ENCODE peak calls at places on chromosomes 11 and 22, in six cellular contexts. T, E, N, M, C and R are unnamed samples.

GRCh38 chr11:363948-364761 is 5.1 kb upstream of the B4GALNT4 start:
- DNase-seq in T (peak), E (peak), N (peak), M (peak), C (peak), R (peak)

GRCh38 chr22:35596821-35597220 is 20.3 kb downstream of the MB start:
- DNase-seq in T (no peak), E (no peak), N (no peak), M (no peak), C (no peak), R (no peak)

GRCh38 chr11:67114275-67114896 is 4.7 kb upstream of the KDM2A start:
- DNase-seq in T (no peak), E (no peak), N (no peak), M (no peak), C (no peak), R (no peak)

GRCh38 chr11:129722529-129722928 is 93.1 kb upstream of the TMEM45B start:
- DNase-seq in T (no peak), E (no peak), N (no peak), M (no peak), C (no peak), R (no peak)

GRCh38 chr11:43515090-43515489 is 156.4 kb downstream of the TTC17 start:
- DNase-seq in T (no peak), E (peak), N (no peak), M (no peak), C (no peak), R (no peak)

GRCh38 chr11:26227311-26227710 is 104.6 kb upstream of the ANO3 start:
- DNase-seq in T (peak), E (peak), N (peak), M (no peak), C (peak), R (no peak)

GRCh38 chr11:126738632-126739031 is 261.9 kb downstream of the KIRREL3 start:
- DNase-seq in T (no peak), E (no peak), N (no peak), M (no peak), C (no peak), R (no peak)

GRCh38 chr11:103609117-103610066 is 427.0 kb upstream of the DDI1 start:
- DNase-seq in T (peak), E (no peak), N (peak), M (no peak), C (peak), R (no peak)

GRCh38 chr22:48353116-48353947 is 1474.3 kb downstream of the BRD1 start:
- DNase-seq in T (no peak), E (no peak), N (no peak), M (no peak), C (no peak), R (peak)

GRCh38 chr11:43852057-43852636 is 28.5 kb upstream of the ALKBH3 start:
- DNase-seq in T (peak), E (peak), N (peak), M (peak), C (peak), R (no peak)

GRCh38 chr11:44149651-44150050 is 54.2 kb downstream of the EXT2 start:
- DNase-seq in T (no peak), E (no peak), N (no peak), M (no peak), C (peak), R (no peak)

GRCh38 chr11:83037877-83038276 is 33.8 kb downstream of the RAB30 start:
- DNase-seq in T (peak), E (no peak), N (no peak), M (no peak), C (no peak), R (no peak)

GRCh38 chr11:12219732-12220131 is 109.3 kb downstream of the MICAL2 start:
- DNase-seq in T (no peak), E (no peak), N (no peak), M (no peak), C (peak), R (no peak)

GRCh38 chr11:45092901-45093760 is 53.3 kb upstream of the PRDM11 start:
- DNase-seq in T (peak), E (peak), N (peak), M (peak), C (no peak), R (no peak)

GRCh38 chr22:46033256-46034200 is 56.6 kb upstream of the WNT7B start:
- DNase-seq in T (peak), E (no peak), N (no peak), M (no peak), C (peak), R (no peak)

GRCh38 chr11:63573881-63574855 is 11.0 kb upstream of the PLAAT2 start:
- DNase-seq in T (peak), E (peak), N (no peak), M (peak), C (peak), R (no peak)
- H3K4me3 ChIP-seq in T (peak), E (peak), N (no peak), M (peak), C (no peak), R (peak)

GRCh38 chr22:29166180-29166579 is 39.5 kb upstream of the EMID1 start:
- DNase-seq in T (no peak), E (no peak), N (no peak), M (no peak), C (no peak), R (no peak)
- H3K4me3 ChIP-seq in T (no peak), E (no peak), N (no peak), M (no peak), C (no peak), R (no peak)

DNA sequence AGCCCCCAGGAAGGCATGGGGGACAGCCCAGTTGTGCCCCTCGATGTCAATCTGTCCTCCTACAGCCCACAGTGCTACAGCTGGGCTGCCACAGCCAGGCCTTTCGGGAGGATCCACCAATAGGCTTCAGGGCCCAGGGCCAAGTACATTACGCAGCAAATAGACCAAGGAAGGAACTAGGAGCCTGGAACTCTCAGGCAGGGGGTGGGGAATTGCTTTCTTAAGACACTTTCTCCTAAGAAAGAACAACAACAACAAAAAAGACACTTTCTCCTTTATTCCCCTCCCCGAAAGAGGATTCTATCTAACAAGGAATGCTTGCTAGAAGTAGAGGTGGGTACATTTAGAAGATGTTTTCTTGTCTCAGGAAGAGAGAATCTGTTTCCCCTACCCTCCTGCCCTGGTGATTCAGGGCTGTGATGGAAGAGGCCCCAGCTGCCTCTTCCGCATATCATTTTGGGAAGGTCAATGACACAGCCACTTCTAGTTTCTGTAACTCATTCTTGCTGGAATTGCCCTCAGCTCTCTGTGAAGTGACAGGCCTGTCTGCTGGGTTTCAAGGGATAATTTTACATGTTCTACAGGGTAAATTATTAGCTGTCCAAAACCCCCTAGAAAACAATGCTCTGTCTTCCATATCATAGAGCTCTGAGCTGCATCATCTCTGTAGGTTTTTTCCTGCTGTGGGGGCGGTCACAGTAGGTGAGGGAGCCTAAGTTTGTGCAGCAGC is 6.0 kb upstream of the MALAT1 start:
- DNase-seq in T (peak), E (peak), N (peak), M (peak), C (peak), R (peak)
- H3K4me3 ChIP-seq in T (peak), E (no peak), N (peak), M (no peak), C (no peak), R (peak)

GRCh38 chr11:1906146-1906545 is 13.4 kb upstream of the TNNT3 start:
- DNase-seq in T (no peak), E (no peak), N (no peak), M (no peak), C (peak), R (no peak)

GRCh38 chr11:1906623-1907423 is 12.7 kb upstream of the TNNT3 start:
- DNase-seq in T (no peak), E (no peak), N (no peak), M (no peak), C (no peak), R (no peak)

GRCh38 chr11:1908579-1908978 is 10.9 kb upstream of the TNNT3 start:
- DNase-seq in T (no peak), E (no peak), N (no peak), M (no peak), C (peak), R (no peak)

GRCh38 chr11:1909524-1909923 is 10.0 kb upstream of the TNNT3 start:
- DNase-seq in T (no peak), E (no peak), N (no peak), M (no peak), C (no peak), R (no peak)

GRCh38 chr11:1907955-1908354 is 11.5 kb upstream of the TNNT3 start:
- DNase-seq in T (no peak), E (no peak), N (no peak), M (no peak), C (peak), R (no peak)
- H3K4me3 ChIP-seq in T (no peak), E (no peak), N (no peak), M (no peak), C (no peak), R (no peak)

GRCh38 chr22:39314251-39314971 is 5.0 kb downstream of the RPL3 start:
- DNase-seq in T (no peak), E (no peak), N (no peak), M (no peak), C (no peak), R (no peak)
- H3K4me3 ChIP-seq in T (no peak), E (peak), N (no peak), M (no peak), C (peak), R (no peak)

DNA sequence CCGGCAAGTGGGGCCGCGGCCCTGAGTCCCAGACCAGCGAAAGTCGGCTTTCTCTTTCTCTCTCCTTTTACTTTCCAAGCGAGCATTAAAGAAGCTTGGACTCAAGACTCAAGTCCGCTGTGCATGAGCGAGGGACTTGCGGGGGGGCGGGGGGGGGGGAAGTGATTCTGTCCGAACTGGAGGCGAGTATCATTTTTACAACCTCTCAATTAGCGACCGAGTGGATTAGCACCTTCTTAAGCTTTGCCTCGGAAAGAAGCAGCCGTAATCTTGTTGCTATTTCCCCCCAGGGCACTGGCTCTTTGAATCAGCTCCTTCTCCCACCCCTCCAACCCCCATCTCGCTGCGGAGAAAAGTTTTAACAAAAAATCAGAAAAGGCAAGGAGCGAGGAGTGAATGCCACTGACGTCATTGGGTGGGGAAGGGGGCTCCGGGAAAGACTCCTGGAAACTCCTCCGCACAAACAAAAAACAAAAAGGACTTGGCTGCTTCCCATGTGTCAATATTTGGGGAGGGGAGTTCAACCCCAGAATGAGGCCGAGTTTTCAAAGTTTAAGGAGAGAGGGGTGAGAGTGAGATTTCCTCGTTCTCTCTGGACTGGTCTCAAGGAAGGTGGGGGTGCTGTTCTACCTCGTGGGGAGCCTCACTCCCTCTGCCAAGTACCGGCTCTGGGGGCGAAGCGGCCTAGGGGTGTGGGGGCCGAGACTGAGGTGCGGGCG is 2.3 kb upstream of the PAX6 start:
- DNase-seq in T (no peak), E (peak), N (peak), M (no peak), C (no peak), R (no peak)
- H3K4me3 ChIP-seq in T (peak), E (peak), N (no peak), M (peak), C (no peak), R (peak)

DNA sequence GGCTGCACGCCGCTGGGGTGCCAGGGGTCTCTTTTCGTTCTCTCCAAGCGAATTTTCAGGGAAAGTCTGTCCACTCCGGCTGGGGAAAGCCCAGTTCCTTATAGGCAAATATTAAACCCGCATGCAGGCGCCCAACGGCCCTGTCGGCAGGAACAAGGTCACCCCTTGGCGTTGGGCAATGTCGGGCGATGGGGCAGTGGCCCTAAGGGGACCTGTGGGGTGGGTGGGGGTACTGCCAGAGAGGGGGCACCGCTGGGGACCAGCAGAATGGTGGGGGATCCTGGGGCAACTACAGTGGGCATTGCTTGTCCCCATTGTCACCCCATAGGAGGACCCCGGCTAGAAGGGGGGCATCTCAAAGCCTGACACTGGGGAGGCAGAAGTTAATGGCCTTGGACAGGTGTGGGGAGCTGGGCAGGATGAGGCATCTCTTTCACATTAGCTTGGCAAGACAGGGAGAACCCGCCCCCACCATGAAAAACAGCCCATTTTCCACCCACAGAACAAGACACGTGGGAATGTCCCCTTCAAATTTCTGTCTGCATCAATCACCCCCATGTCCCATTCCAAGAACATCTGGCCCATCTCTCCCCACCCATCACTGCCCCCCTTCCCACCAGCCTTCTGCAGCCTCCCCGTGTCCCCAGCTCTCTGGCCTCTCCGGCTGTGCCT is 5.5 kb upstream of the IGF2 start:
- DNase-seq in T (no peak), E (no peak), N (no peak), M (no peak), C (no peak), R (no peak)
- H3K4me3 ChIP-seq in T (no peak), E (no peak), N (no peak), M (no peak), C (no peak), R (no peak)

GRCh38 chr11:69636512-69636866 is 4.5 kb upstream of the CCND1 start:
- DNase-seq in T (peak), E (no peak), N (peak), M (peak), C (peak), R (peak)

GRCh38 chr11:69637601-69637955 is 3.4 kb upstream of the CCND1 start:
- DNase-seq in T (no peak), E (no peak), N (no peak), M (no peak), C (no peak), R (no peak)

GRCh38 chr11:69635804-69636511 is 5.0 kb upstream of the CCND1 start:
- DNase-seq in T (no peak), E (no peak), N (no peak), M (peak), C (no peak), R (no peak)

GRCh38 chr11:69637956-69638871 is 2.7 kb upstream of the CCND1 start:
- DNase-seq in T (peak), E (peak), N (peak), M (no peak), C (peak), R (peak)

DNA sequence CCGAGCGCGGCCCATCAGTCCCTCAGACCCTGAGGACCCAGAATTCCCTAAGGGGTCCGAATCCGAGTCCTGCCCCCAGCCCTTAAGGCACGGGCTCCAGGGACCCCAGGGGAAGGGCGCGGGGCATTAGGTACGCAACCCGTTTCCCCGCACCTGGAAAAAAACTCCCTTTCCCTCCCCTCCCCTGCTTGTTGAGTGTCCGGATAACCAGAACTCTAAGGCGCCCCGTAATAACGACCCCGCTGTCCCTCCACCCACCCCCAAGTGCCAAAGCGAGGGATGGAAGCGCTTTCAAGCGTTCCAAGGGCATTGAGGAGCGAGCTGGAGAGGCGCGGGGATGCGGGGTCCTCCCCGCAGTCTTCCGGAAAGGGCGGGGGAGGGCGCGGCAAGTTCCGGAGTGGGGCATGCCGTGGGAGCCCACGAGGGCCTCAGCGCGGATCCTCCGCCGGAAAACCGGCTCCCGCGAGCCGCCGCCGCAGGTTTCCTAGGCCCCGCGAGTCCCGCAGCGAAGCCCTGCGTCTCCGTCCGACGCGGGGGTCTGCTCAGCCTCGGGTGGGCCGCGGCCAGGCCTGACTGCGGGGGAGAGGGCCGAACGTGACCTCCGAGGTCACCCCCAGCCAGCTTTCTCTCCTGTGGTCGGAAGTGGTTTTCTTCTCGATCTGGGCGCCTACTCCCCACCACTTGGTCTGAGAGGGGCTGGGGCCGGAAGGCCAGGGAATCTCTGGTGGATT is 3.9 kb upstream of the CCND1 start:
- DNase-seq in T (no peak), E (no peak), N (no peak), M (no peak), C (no peak), R (peak)
- H3K4me3 ChIP-seq in T (peak), E (no peak), N (peak), M (peak), C (no peak), R (peak)